ENCODE peak calls at places on chromosomes 5 and 9, in four cellular contexts. J is uterus, R is vagina, D is MM.1S. M is an unnamed sample.

GRCh38 chr9:78568774-78569173 is 271.8 kb downstream of the PSAT1 start:
- DNase-seq in R (peak; percentile 56), D (no peak), J (no peak), M (no peak)

GRCh38 chr9:33466565-33467495 is 6.9 kb downstream of the NOL6 start:
- DNase-seq in R (peak; percentile 82), D (peak; percentile 67), J (peak; percentile 59), M (peak; percentile 81)

GRCh38 chr9:134406366-134407122 is 80.3 kb downstream of the RXRA start:
- DNase-seq in R (no peak), D (no peak), J (no peak), M (no peak)

GRCh38 chr5:71533614-71534013 is 53.5 kb upstream of the MCCC2 start:
- DNase-seq in J (no peak), D (no peak), R (no peak), M (no peak)

GRCh38 chr5:71455427-71456361 is at the start of gene BDP1:
- DNase-seq in J (peak; percentile 96), R (peak; percentile 94), D (peak; percentile 96), M (peak; percentile 97)

GRCh38 chr5:154478224-154478565 is at the start of gene HAND1:
- DNase-seq in J (peak; percentile 31), D (no peak), R (no peak), M (peak; percentile 56)

GRCh38 chr9:16252631-16253030 is 617.8 kb downstream of the BNC2 start:
- DNase-seq in D (no peak), J (no peak), R (no peak), M (no peak)

GRCh38 chr9:126832440-126832839 is 27.6 kb downstream of the ZBTB43 start:
- DNase-seq in D (no peak), R (no peak), J (no peak), M (no peak)

GRCh38 chr5:118220491-118220890 is 767.9 kb downstream of the DTWD2 start:
- DNase-seq in J (no peak), D (no peak), R (no peak), M (no peak)

GRCh38 chr5:134175874-134176522 is 752 bp downstream of the SKP1 start:
- DNase-seq in J (no peak), D (peak; percentile 22), R (no peak), M (no peak)

GRCh38 chr5:9063615-9064245 is 482.1 kb downstream of the SEMA5A start:
- DNase-seq in D (no peak), R (no peak), J (no peak), M (no peak)

GRCh38 chr5:140251527-140251973 is 51.4 kb downstream of the PFDN1 start:
- DNase-seq in J (no peak), D (peak; percentile 94), R (no peak), M (no peak)

GRCh38 chr5:44952376-44952775 is 143.6 kb downstream of the MRPS30 start:
- DNase-seq in R (no peak), D (peak; percentile 56), J (no peak), M (no peak)

GRCh38 chr5:170542691-170543275 is 39.0 kb downstream of the KCNIP1 start:
- DNase-seq in J (no peak), R (no peak), D (no peak), M (no peak)

GRCh38 chr9:76403352-76403751 is 9.1 kb upstream of the RFK start:
- DNase-seq in J (no peak), R (no peak), D (peak; percentile 89), M (no peak)

GRCh38 chr5:173707392-173707791 is 90.9 kb upstream of the BOD1 start:
- DNase-seq in J (no peak), D (no peak), R (no peak), M (no peak)

GRCh38 chr5:57082441-57083067 is 91.3 kb upstream of the GPBP1 start:
- DNase-seq in J (no peak), R (no peak), D (no peak), M (no peak)

GRCh38 chr5:172782169-172783039 is 11.4 kb upstream of the DUSP1 start:
- DNase-seq in J (no peak), D (no peak), R (no peak), M (no peak)

GRCh38 chr9:93010696-93011095 is 47.8 kb upstream of the SUSD3 start:
- DNase-seq in J (no peak), D (no peak), R (no peak), M (no peak)

GRCh38 chr9:99832558-99832864 is 10.8 kb downstream of the NR4A3 start:
- DNase-seq in J (no peak), R (no peak), D (no peak), M (no peak)

GRCh38 chr5:135454946-135455345 is 2.8 kb upstream of the TIFAB start:
- DNase-seq in R (no peak), J (no peak), D (no peak), M (no peak)

GRCh38 chr5:150264667-150265603 is 24.6 kb downstream of the CAMK2A start:
- DNase-seq in R (no peak), J (no peak), D (no peak), M (no peak)

GRCh38 chr5:483434-484184 is 40.6 kb downstream of the EXOC3 start:
- DNase-seq in D (no peak), J (no peak), R (no peak), M (no peak)

GRCh38 chr5:485113-485942 is 38.9 kb downstream of the SLC9A3 start:
- DNase-seq in R (no peak), D (no peak), J (no peak), M (no peak)

GRCh38 chr5:484556-484955 is 39.7 kb downstream of the SLC9A3 start:
- DNase-seq in J (no peak), R (no peak), D (no peak), M (no peak)

GRCh38 chr5:488241-488640 is 36.0 kb downstream of the SLC9A3 start:
- DNase-seq in D (no peak), R (no peak), J (no peak), M (no peak)

GRCh38 chr5:485943-486491 is 38.2 kb downstream of the SLC9A3 start:
- DNase-seq in R (no peak), D (no peak), J (no peak), M (no peak)
- H3K4me3 ChIP-seq in R (no peak overlapping the region), D (no peak overlapping the region), J (no peak overlapping the region), M (no peak overlapping the region)

GRCh38 chr5:54964405-54964804 is 21.0 kb downstream of the ESM1 start:
- DNase-seq in J (no peak), D (no peak), R (no peak), M (no peak)

GRCh38 chr5:54965806-54966205 is 19.6 kb downstream of the ESM1 start:
- DNase-seq in D (no peak), R (no peak), J (no peak), M (no peak)

GRCh38 chr5:54969242-54969641 is 16.2 kb downstream of the ESM1 start:
- DNase-seq in D (no peak), J (no peak), R (no peak), M (no peak)

GRCh38 chr5:54975701-54976100 is 9.7 kb downstream of the ESM1 start:
- DNase-seq in D (no peak), J (no peak), R (no peak), M (no peak)

DNA sequence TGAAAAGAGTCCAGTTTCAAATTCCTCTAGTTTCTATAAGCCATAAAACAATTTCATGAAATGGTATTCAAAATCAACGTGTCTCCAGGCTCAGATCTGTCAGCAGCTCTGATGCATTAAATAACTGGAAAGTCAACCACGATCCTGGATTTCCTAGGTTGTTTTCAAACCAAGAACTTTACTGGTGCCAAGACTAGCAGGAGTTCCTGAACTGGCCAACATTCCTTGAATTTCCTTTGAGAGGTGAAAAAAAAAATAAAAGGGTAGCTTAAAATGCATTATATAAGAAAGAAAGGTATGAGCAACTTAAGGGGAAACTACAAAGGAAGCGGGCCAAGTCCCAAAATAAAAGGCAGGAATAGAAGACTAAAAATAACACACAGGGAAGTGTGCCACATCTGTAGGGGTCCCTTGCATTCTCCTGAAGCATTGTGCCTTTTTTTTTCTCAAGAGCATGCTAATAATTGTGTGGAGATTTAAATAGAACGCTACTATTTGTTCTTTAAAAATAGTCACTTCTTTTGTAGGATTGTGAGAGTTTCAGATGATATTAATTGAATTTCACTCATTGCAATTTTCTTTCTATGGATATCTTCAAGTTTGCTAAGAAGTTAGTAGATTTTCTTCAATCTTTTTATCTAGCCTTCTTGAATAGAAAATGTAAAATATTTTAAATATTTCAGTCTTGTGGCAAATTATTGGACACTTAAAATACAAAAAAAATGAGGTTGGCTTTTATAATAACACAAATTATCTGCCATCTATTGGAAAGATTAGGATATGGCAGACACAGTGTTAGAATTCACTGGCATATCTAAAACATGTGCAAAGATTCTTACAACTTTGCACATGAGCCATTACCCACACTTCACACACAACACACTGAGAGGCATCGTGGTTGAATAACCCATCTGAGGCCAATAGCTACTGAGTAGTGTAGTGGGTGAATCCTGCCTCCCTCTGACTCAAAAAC is 15.3 kb downstream of the ESM1 start:
- DNase-seq in D (no peak), R (no peak), J (no peak), M (no peak)
- H3K4me1 ChIP-seq in D (no peaks in the 10 kb centered on the region), R (no peaks in the 10 kb centered on the region), J (no peaks in the 10 kb centered on the region), M (no peaks in the 10 kb centered on the region)

DNA sequence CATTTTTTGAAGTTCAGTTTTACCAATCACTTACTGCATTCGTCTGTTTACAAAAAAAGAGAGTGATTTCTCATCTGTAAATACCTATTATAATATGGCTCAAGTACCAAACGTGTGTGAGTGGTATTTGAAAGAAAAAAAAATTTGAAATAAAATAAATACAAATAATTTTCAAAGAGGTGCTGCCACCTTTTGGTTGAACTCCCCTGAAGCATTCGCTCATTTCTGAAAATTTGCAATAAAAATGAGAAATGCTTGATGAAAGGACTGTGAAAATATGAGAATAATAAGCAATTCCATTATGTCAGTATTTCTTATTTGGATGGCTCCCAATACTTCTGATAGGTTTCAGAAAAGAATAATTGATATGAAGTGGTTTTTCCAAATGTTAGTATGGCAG is 409.9 kb downstream of the CTNND2 start:
- DNase-seq in D (no peak), J (no peak), R (no peak), M (no peak)
- TF ChIP-seq CTCF in D (peak; percentile 17), J (no peak), R (no peak), M (peak; percentile 39)

DNA sequence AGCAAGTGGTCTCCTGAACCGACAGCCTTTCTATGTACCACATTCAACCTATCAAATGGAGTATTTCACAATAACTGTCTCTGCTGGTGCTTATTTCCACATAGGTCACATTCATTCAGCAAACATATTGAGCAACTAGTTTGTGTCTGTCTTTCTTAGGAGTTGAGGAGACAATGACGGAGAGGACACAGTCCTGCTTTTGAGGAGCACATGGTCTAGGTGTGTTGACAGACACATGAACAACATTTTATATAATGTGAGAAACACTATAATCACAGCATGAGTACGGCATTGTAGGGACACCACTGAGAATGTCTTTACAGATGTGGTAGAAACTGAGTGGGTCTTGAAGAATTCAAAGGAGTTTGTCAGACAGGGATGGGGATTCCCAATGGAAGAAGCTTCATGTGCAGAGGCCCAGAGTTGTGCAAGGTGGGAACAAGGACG is 28.5 kb downstream of the NFIL3 start:
- DNase-seq in J (no peak), R (no peak), D (no peak), M (no peak)
- H3K4me3 ChIP-seq in J (no peak overlapping the region), R (no peak overlapping the region), D (no peak overlapping the region), M (no peak overlapping the region)